ENCODE peak calls at places on chromosomes 1 and 21, in ten cellular contexts. J is NCI-H1436; B is IMR-90; X is progenitor cell of endocrine pancreas; Z is choroid plexus epithelial cell; D is NCI-H1930; U is RPMI7951; V is NCI-H1105 treated with DMSO at 0.1 percent for 48 hours; O is activated CD4-positive, CD25-positive, alpha-beta regulatory T cell; C is neural crest cell. N is an unnamed sample.

GRCh38 chr21:36141513-36141925 is 6.6 kb downstream of the CBR3 start:
- DNase-seq in J (peak), B (peak), X (peak), Z (peak), D (peak), U (peak), V (peak), O (peak), C (peak), N (peak)

GRCh38 chr1:44839561-44839960 is 3.5 kb downstream of the PTCH2 start:
- DNase-seq in J (no peak), B (no peak), X (no peak), Z (no peak), D (no peak), U (no peak), V (no peak), O (no peak), C (no peak), N (no peak)

GRCh38 chr21:36699026-36699545 is at the start of gene SIM2:
- DNase-seq in J (peak), B (peak), X (no peak), Z (no peak), D (peak), U (peak), V (peak), O (no peak), C (peak), N (peak)

GRCh38 chr1:244337839-244338238 is 113.9 kb downstream of the ADSS2 start:
- DNase-seq in J (no peak), B (no peak), X (no peak), Z (no peak), D (no peak), U (no peak), V (no peak), O (no peak), C (no peak), N (no peak)

GRCh38 chr21:21818898-21819297 is 820.7 kb downstream of the NCAM2 start:
- DNase-seq in J (no peak), B (no peak), X (no peak), Z (no peak), D (no peak), U (no peak), V (no peak), O (no peak), C (no peak), N (no peak)

GRCh38 chr1:18289597-18289996 is 182.0 kb downstream of the IGSF21 start:
- DNase-seq in J (no peak), B (no peak), X (no peak), Z (no peak), D (no peak), U (no peak), V (no peak), O (no peak), C (no peak), N (no peak)

GRCh38 chr1:211920141-211920572 is 89.6 kb upstream of the LPGAT1 start:
- DNase-seq in J (no peak), B (peak), X (no peak), Z (peak), D (no peak), U (peak), V (peak), O (no peak), C (no peak), N (no peak)

GRCh38 chr1:197327776-197328364 is 59.8 kb downstream of the CRB1 start:
- DNase-seq in J (no peak), B (peak), X (no peak), Z (peak), D (no peak), U (peak), V (peak), O (no peak), C (no peak), N (peak)

GRCh38 chr21:41878831-41879189 is 334 bp downstream of the PRDM15 start:
- DNase-seq in J (peak), B (peak), X (peak), Z (peak), D (peak), U (peak), V (peak), O (peak), C (peak), N (peak)

GRCh38 chr1:229557214-229557850 is 1.2 kb downstream of the ABCB10 start:
- DNase-seq in J (no peak), B (peak), X (no peak), Z (peak), D (no peak), U (peak), V (no peak), O (no peak), C (no peak), N (no peak)

GRCh38 chr1:12067900-12068821 is 5.1 kb downstream of the TNFRSF8 start:
- DNase-seq in J (no peak), B (peak), X (no peak), Z (peak), D (no peak), U (no peak), V (no peak), O (peak), C (no peak), N (no peak)

GRCh38 chr1:9843576-9843945 is 19.8 kb upstream of the CLSTN1 start:
- DNase-seq in J (peak), B (no peak), X (no peak), Z (no peak), D (no peak), U (no peak), V (peak), O (no peak), C (no peak), N (no peak)

GRCh38 chr1:59142663-59143487 is 154.0 kb upstream of the FGGY start:
- DNase-seq in J (no peak), B (peak), X (no peak), Z (peak), D (no peak), U (peak), V (no peak), O (no peak), C (no peak), N (no peak)

GRCh38 chr1:157105988-157106812 is 6.6 kb upstream of the ETV3L start:
- DNase-seq in J (no peak), B (peak), X (no peak), Z (peak), D (no peak), U (peak), V (no peak), O (no peak), C (no peak), N (no peak)

GRCh38 chr1:101363891-101364318 is 127.1 kb downstream of the S1PR1 start:
- DNase-seq in J (no peak), B (no peak), X (no peak), Z (no peak), D (no peak), U (no peak), V (no peak), O (no peak), C (no peak), N (no peak)

GRCh38 chr21:45970674-45971486 is 10.7 kb upstream of the COL6A1 start:
- DNase-seq in J (peak), B (peak), X (peak), Z (peak), D (peak), U (peak), V (peak), O (peak), C (peak), N (peak)

GRCh38 chr1:62327360-62328051 is 8.3 kb upstream of the KANK4 start:
- DNase-seq in J (no peak), B (no peak), X (no peak), Z (no peak), D (no peak), U (no peak), V (no peak), O (no peak), C (no peak), N (no peak)

GRCh38 chr1:177142013-177142412 is 22.5 kb downstream of the ASTN1 start:
- DNase-seq in J (no peak), B (no peak), X (no peak), Z (no peak), D (no peak), U (no peak), V (no peak), O (no peak), C (no peak), N (no peak)

GRCh38 chr1:77322061-77322900 is 40.5 kb downstream of the AK5 start:
- DNase-seq in J (no peak), B (peak), X (no peak), Z (peak), D (peak), U (peak), V (no peak), O (no peak), C (no peak), N (peak)

GRCh38 chr21:41167348-41168342 is at the start of gene BACE2:
- DNase-seq in J (peak), B (peak), X (peak), Z (peak), D (peak), U (peak), V (peak), O (no peak), C (peak), N (peak)

GRCh38 chr1:3267550-3268270 is 186.8 kb upstream of the ARHGEF16 start:
- DNase-seq in J (no peak), B (no peak), X (no peak), Z (no peak), D (no peak), U (no peak), V (no peak), O (no peak), C (no peak), N (no peak)

GRCh38 chr1:91374086-91374485 is 30.6 kb downstream of the HFM1 start:
- DNase-seq in J (no peak), B (no peak), X (no peak), Z (no peak), D (no peak), U (no peak), V (no peak), O (no peak), C (no peak), N (peak)

GRCh38 chr1:56539403-56539802 is 40.0 kb downstream of the PLPP3 start:
- DNase-seq in J (no peak), B (no peak), X (no peak), Z (no peak), D (no peak), U (no peak), V (no peak), O (no peak), C (no peak), N (no peak)

N was measured in A673.